ENCODE peak calls at places on chromosomes 16 and 17, in six cellular contexts. Z is natural killer cell; F is C1 segment of cervical spinal cord; M is KG1; D is stimulated activated CD8-positive, alpha-beta memory T cell treated with anti-CD3 and anti-CD28 coated beads, Interleukin-4, amount 100 ng/mL, for 4 hours; W is brain microvascular endothelial cell. K is an unnamed sample.

GRCh38 chr17:50900383-50900892 is 34.3 kb upstream of the TOB1 start:
- DNase-seq in Z (no peak), F (no peak), M (no peak), D (no peak), W (no peak), K (no peak)

GRCh38 chr16:55322327-55322726 is 1.7 kb upstream of the IRX6 start:
- DNase-seq in Z (no peak), F (no peak), M (no peak), D (no peak), W (no peak), K (no peak)

GRCh38 chr17:83193336-83194188 is 114.2 kb downstream of the METRNL start:
- DNase-seq in Z (peak), F (no peak), M (peak), D (no peak), W (no peak), K (peak)

GRCh38 chr16:21614896-21615295 is 15.5 kb downstream of the METTL9 start:
- DNase-seq in Z (no peak), F (no peak), M (no peak), D (no peak), W (no peak), K (no peak)

GRCh38 chr17:70089513-70090148 is 14.6 kb downstream of the KCNJ16 start:
- DNase-seq in Z (no peak), F (no peak), M (no peak), D (no peak), W (no peak), K (no peak)

GRCh38 chr16:71345031-71345430 is 13.5 kb upstream of the CALB2 start:
- DNase-seq in Z (no peak), F (no peak), M (no peak), D (no peak), W (no peak), K (no peak)

GRCh38 chr17:390025-390424 is 37.4 kb upstream of the RPH3AL start:
- DNase-seq in Z (no peak), F (no peak), M (no peak), D (no peak), W (no peak), K (no peak)

GRCh38 chr17:17395246-17395802 is 81.5 kb upstream of the MED9 start:
- DNase-seq in Z (no peak), F (no peak), M (no peak), D (no peak), W (no peak), K (no peak)

GRCh38 chr16:23294260-23294659 is 7.8 kb upstream of the SCNN1B start:
- DNase-seq in Z (no peak), F (no peak), M (no peak), D (no peak), W (no peak), K (no peak)

GRCh38 chr16:22370038-22370541 is 4.3 kb downstream of the CDR2 start:
- DNase-seq in Z (no peak), F (no peak), M (no peak), D (no peak), W (no peak), K (peak)

GRCh38 chr16:71648921-71649320 is 22.9 kb downstream of the MARVELD3 start:
- DNase-seq in Z (no peak), F (no peak), M (no peak), D (no peak), W (no peak), K (no peak)

GRCh38 chr16:78654929-78655328 is 555.5 kb downstream of the WWOX start:
- DNase-seq in Z (no peak), F (no peak), M (no peak), D (no peak), W (no peak), K (no peak)

GRCh38 chr17:82237746-82238561 is 9.1 kb downstream of the SLC16A3 start:
- DNase-seq in Z (no peak), F (no peak), M (no peak), D (no peak), W (no peak), K (no peak)

GRCh38 chr17:17354560-17355357 is 51.6 kb downstream of the NT5M start:
- DNase-seq in Z (peak), F (peak), M (peak), D (peak), W (peak), K (peak)

GRCh38 chr17:67582632-67583230 is 135.0 kb upstream of the NOL11 start:
- DNase-seq in Z (no peak), F (no peak), M (no peak), D (no peak), W (no peak), K (no peak)

GRCh38 chr17:34485999-34486398 is 93.4 kb upstream of the TMEM132E start:
- DNase-seq in Z (no peak), F (no peak), M (peak), D (no peak), W (no peak), K (no peak)

GRCh38 chr17:15180121-15180561 is 85.0 kb downstream of the PMP22 start:
- DNase-seq in Z (no peak), F (no peak), M (no peak), D (no peak), W (no peak), K (no peak)

GRCh38 chr16:82506734-82507133 is 120.0 kb upstream of the CDH13 start:
- DNase-seq in Z (no peak), F (no peak), M (no peak), D (no peak), W (no peak), K (no peak)

K was measured in mammary epithelial cell.